ENCODE peak calls at places on chromosomes 7 and 10, in seven cellular contexts. Y is SK-N-SH, S is K562, H is HepG2, M is GM12892, Z is GM12878, A is H1. R is an unnamed sample.

GRCh38 chr7:135291809-135292253 is 58.2 kb downstream of the STRA8 start:
- DNase-seq in Y (no peak), S (no peak), H (peak; percentile 7), M (no peak), Z (no peak), A (no peak), R (no peak)

GRCh38 chr10:102243304-102243703 is 2.0 kb upstream of the PITX3 start:
- DNase-seq in Y (no peak), S (no peak), H (peak; percentile 35), M (no peak), Z (no peak), A (no peak), R (no peak)

GRCh38 chr7:5649658-5650057 is 131.8 kb downstream of the RNF216 start:
- DNase-seq in Y (peak; percentile 66), S (no peak), H (no peak), M (no peak), Z (no peak), A (no peak), R (no peak)

GRCh38 chr7:104926189-104926904 is 87.7 kb upstream of the KMT2E start:
- DNase-seq in Y (no peak), S (no peak), H (no peak), M (no peak), Z (no peak), A (no peak), R (no peak)

GRCh38 chr10:54363390-54363789 is 437.6 kb downstream of the PCDH15 start:
- DNase-seq in Y (no peak), S (no peak), H (no peak), M (no peak), Z (no peak), A (no peak), R (no peak)

GRCh38 chr10:100506596-100507356 is 12.9 kb downstream of the SEC31B start:
- DNase-seq in Y (no peak), S (no peak), H (no peak), M (no peak), Z (no peak), A (no peak), R (no peak)

GRCh38 chr10:95561200-95562177 is at the start of gene SORBS1:
- DNase-seq in Y (peak; percentile 99), S (peak; percentile 92), H (peak; percentile 93), M (peak; percentile 96), Z (peak; percentile 52), A (peak; percentile 92), R (peak; percentile 96)

GRCh38 chr7:119374436-119374835 is 898.5 kb upstream of the KCND2 start:
- DNase-seq in Y (no peak), S (no peak), H (no peak), M (no peak), Z (no peak), A (no peak), R (no peak)

GRCh38 chr7:116098175-116098574 is 67.6 kb upstream of the TFEC start:
- DNase-seq in Y (no peak), S (no peak), H (no peak), M (no peak), Z (no peak), A (no peak), R (no peak)

GRCh38 chr7:101216860-101217387 is 457 bp downstream of the PLOD3 start:
- DNase-seq in Y (no peak), S (no peak), H (no peak), M (no peak), Z (no peak), A (no peak), R (no peak)

GRCh38 chr10:72981882-72982529 is 27.4 kb upstream of the PLA2G12B start:
- DNase-seq in Y (no peak), S (no peak), H (no peak), M (no peak), Z (no peak), A (no peak), R (no peak)

GRCh38 chr10:125071008-125071407 is 89.4 kb downstream of the CTBP2 start:
- DNase-seq in Y (no peak), S (no peak), H (no peak), M (no peak), Z (no peak), A (no peak), R (no peak)

GRCh38 chr7:75054744-75055527 is 18.7 kb downstream of the RCC1L start:
- DNase-seq in Y (no peak), S (no peak), H (no peak), M (no peak), Z (no peak), A (no peak), R (no peak)

GRCh38 chr7:95391761-95392160 is 4.4 kb downstream of the PON3 start:
- DNase-seq in Y (no peak), S (no peak), H (no peak), M (no peak), Z (no peak), A (no peak), R (no peak)

GRCh38 chr10:79186742-79187544 is 118.2 kb downstream of the ZMIZ1 start:
- DNase-seq in Y (no peak), S (no peak), H (no peak), M (no peak), Z (no peak), A (no peak), R (no peak)

GRCh38 chr7:131108212-131108980 is 219.3 kb upstream of the MKLN1 start:
- DNase-seq in Y (no peak), S (no peak), H (no peak), M (no peak), Z (no peak), A (no peak), R (no peak)

GRCh38 chr7:30114536-30115258 is 20.1 kb upstream of the MTURN start:
- DNase-seq in Y (no peak), S (no peak), H (no peak), M (no peak), Z (no peak), A (no peak), R (no peak)

GRCh38 chr10:130439796-130440195 is 303.6 kb downstream of the GLRX3 start:
- DNase-seq in Y (no peak), S (no peak), H (no peak), M (no peak), Z (no peak), A (peak; percentile 33), R (no peak)
- TF ChIP-seq TAF1 in Y (no peak), S (no peak), H (no peak), M (no peak), Z (no peak), A (no peak), R (no peak)

GRCh38 chr10:132684164-132684891 is 101.6 kb downstream of the NKX6-2 start:
- DNase-seq in Y (no peak), S (no peak), H (no peak), M (no peak), Z (peak; percentile 30), A (no peak), R (no peak)
- TF ChIP-seq TAF1 in Y (no peak), S (no peak), H (no peak), M (no peak), Z (no peak), A (no peak), R (no peak)

GRCh38 chr10:14125564-14125963 is 205.2 kb downstream of the FRMD4A start:
- DNase-seq in Y (no peak), S (no peak), H (no peak), M (no peak), Z (no peak), A (no peak), R (no peak)

GRCh38 chr10:14129770-14130169 is 201.0 kb downstream of the FRMD4A start:
- DNase-seq in Y (no peak), S (no peak), H (no peak), M (no peak), Z (no peak), A (no peak), R (no peak)

GRCh38 chr10:14124951-14125350 is 205.8 kb downstream of the FRMD4A start:
- DNase-seq in Y (no peak), S (no peak), H (no peak), M (no peak), Z (no peak), A (no peak), R (no peak)

GRCh38 chr10:14128519-14128918 is 202.2 kb downstream of the FRMD4A start:
- DNase-seq in Y (no peak), S (no peak), H (no peak), M (no peak), Z (no peak), A (no peak), R (no peak)

DNA sequence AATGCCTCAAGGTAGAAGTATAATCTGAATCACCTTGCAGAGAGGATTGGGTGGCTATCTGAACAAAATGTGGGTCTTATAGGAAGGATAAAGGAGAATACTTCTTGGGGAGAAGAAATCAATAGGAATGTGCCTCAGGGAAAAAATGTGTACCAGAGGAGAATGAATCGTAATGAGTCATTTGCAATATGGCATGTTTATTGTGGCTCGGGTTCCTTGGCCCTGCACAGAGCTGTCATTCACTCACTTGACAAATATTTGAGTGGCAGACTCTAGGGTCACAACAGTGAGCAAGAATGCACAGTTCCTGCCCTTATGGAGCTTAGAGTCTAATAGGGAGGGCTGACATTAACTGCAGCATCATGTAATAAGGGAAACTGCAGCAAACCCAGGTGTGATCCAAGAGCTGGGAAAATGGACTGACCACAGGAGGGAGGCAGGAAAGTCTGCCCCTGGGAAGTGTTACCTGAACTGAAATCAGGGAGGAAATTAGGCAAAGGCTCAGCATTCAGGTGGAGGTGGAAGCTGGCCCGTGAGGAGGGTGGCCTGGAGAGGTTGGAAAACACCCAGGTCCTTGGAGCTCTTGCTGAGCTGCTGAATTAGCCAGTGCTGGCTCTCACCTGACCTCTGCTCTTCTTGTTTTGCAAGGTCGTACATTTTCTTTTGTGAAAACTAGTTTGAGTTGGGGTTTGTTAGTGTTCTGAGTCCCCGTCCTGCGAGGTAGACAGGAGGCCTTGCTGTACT is 203.9 kb downstream of the FRMD4A start:
- DNase-seq in Y (no peak), S (no peak), H (no peak), M (no peak), Z (no peak), A (no peak), R (no peak)
- TF ChIP-seq TAF1 in Y (no peak), S (no peak), H (no peak), M (no peak), Z (no peak), A (no peak), R (no peak)

GRCh38 chr7:106285801-106286492 is 1.2 kb upstream of the NAMPT start:
- DNase-seq in Y (no peak), S (no peak), H (no peak), M (no peak), Z (peak; percentile 87), A (no peak), R (peak; percentile 25)

GRCh38 chr7:106287786-106288185 is 3.0 kb upstream of the NAMPT start:
- DNase-seq in Y (no peak), S (no peak), H (no peak), M (no peak), Z (no peak), A (no peak), R (no peak)

GRCh38 chr7:106291247-106291646 is 6.5 kb upstream of the NAMPT start:
- DNase-seq in Y (no peak), S (no peak), H (no peak), M (no peak), Z (no peak), A (no peak), R (no peak)

GRCh38 chr7:106290319-106290718 is 5.5 kb upstream of the NAMPT start:
- DNase-seq in Y (no peak), S (no peak), H (no peak), M (no peak), Z (no peak), A (no peak), R (no peak)

GRCh38 chr7:106289848-106290247 is 5.1 kb upstream of the NAMPT start:
- DNase-seq in Y (no peak), S (no peak), H (no peak), M (no peak), Z (no peak), A (no peak), R (no peak)
- TF ChIP-seq TAF1 in Y (no peak), S (no peak), H (no peak), M (no peak), Z (no peak), A (no peak), R (no peak)

R was measured in GM12891.